ENCODE peak calls at places on chromosomes 7 and 10, in five cellular contexts. X, K, Z, Y and O are unnamed samples.
A peak's percentile ranks its signal among the peaks of the same experiment; 100 is the strongest.

GRCh38 chr7:39465055-39465929 is 100.9 kb upstream of the YAE1 start:
- DNase-seq in X (peak; percentile 63), K (no peak), Z (peak; percentile 64), Y (peak; percentile 3), O (peak; percentile 56)

GRCh38 chr7:46695045-46695708 is 774.1 kb upstream of the IGFBP3 start:
- DNase-seq in X (no peak), K (no peak), Z (peak; percentile 12), Y (no peak), O (no peak)

GRCh38 chr10:43854042-43854441 is 205.4 kb upstream of the ZNF32 start:
- DNase-seq in X (peak; percentile 22), K (no peak), Z (no peak), Y (no peak), O (peak; percentile 1)

GRCh38 chr7:138116156-138116555 is 39.9 kb downstream of the AKR1D1 start:
- DNase-seq in X (peak; percentile 32), K (no peak), Z (no peak), Y (no peak), O (no peak)

GRCh38 chr7:153027210-153027609 is 267.7 kb downstream of the ACTR3B start:
- DNase-seq in X (no peak), K (no peak), Z (no peak), Y (no peak), O (no peak)

GRCh38 chr10:119481781-119482426 is 60.6 kb downstream of the RGS10 start:
- DNase-seq in X (no peak), K (no peak), Z (no peak), Y (no peak), O (no peak)

GRCh38 chr10:30857803-30858202 is 173.9 kb downstream of the ZNF438 start:
- DNase-seq in X (peak; percentile 72), K (peak; percentile 18), Z (no peak), Y (peak; percentile 97), O (peak; percentile 17)

GRCh38 chr10:35752469-35753450 is 110.7 kb upstream of the FZD8 start:
- DNase-seq in X (no peak), K (no peak), Z (no peak), Y (no peak), O (no peak)

GRCh38 chr7:108284349-108285017 is 154.3 kb upstream of the LAMB4 start:
- DNase-seq in X (no peak), K (no peak), Z (no peak), Y (no peak), O (no peak)

GRCh38 chr7:3068568-3068967 is 24.9 kb upstream of the CARD11 start:
- DNase-seq in X (no peak), K (no peak), Z (no peak), Y (no peak), O (no peak)

GRCh38 chr10:77628906-77629730 is 8.5 kb downstream of the KCNMA1 start:
- DNase-seq in X (peak; percentile 58), K (no peak), Z (no peak), Y (no peak), O (no peak)

GRCh38 chr10:121597504-121598241 is 571 bp downstream of the FGFR2 start:
- DNase-seq in X (no peak), K (no peak), Z (peak; percentile 59), Y (no peak), O (peak; percentile 53)

GRCh38 chr7:47587389-47587788 is 5.5 kb upstream of the TNS3 start:
- DNase-seq in X (no peak), K (no peak), Z (no peak), Y (no peak), O (peak; percentile 49)

GRCh38 chr7:1257863-1258262 is 25.2 kb downstream of the UNCX start:
- DNase-seq in X (no peak), K (no peak), Z (no peak), Y (no peak), O (no peak)

GRCh38 chr10:65518379-65518778 is 1407.5 kb upstream of the LRRTM3 start:
- DNase-seq in X (no peak), K (no peak), Z (no peak), Y (no peak), O (no peak)

GRCh38 chr7:22732556-22733126 is 5.6 kb downstream of the IL6 start:
- DNase-seq in X (peak; percentile 45), K (no peak), Z (no peak), Y (no peak), O (no peak)

GRCh38 chr7:15123901-15124300 is 221.3 kb upstream of the DGKB start:
- DNase-seq in X (no peak), K (no peak), Z (no peak), Y (no peak), O (no peak)

GRCh38 chr10:131881104-131881880 is 19.5 kb upstream of the PPP2R2D start:
- DNase-seq in X (no peak), K (no peak), Z (no peak), Y (no peak), O (no peak)

GRCh38 chr7:8418627-8419245 is 14.7 kb upstream of the NXPH1 start:
- DNase-seq in X (peak; percentile 40), K (peak; percentile 56), Z (no peak), Y (peak; percentile 50), O (peak; percentile 61)

GRCh38 chr7:1811850-1812692 is 142.0 kb downstream of the ELFN1 start:
- DNase-seq in X (no peak), K (no peak), Z (peak; percentile 52), Y (no peak), O (peak; percentile 68)